ENCODE peak calls at places on chromosomes 6 and 20, in six cellular contexts. V, K, C, G, Y and B are unnamed samples.

GRCh38 chr6:89073014-89073620 is 7.4 kb upstream of the PNRC1 start:
- DNase-seq in V (no peak), K (no peak), Y (no peak), C (no peak), G (no peak), B (peak; percentile 93)

GRCh38 chr6:28982476-28983266 is 22.4 kb downstream of the ZNF311 start:
- DNase-seq in Y (no peak), K (no peak), C (peak; percentile 27), G (peak; percentile 71), V (no peak), B (peak; percentile 73)

GRCh38 chr6:88380083-88380482 is 213.9 kb upstream of the CNR1 start:
- DNase-seq in C (peak; percentile 15), Y (no peak), K (no peak), G (peak; percentile 90), V (peak; percentile 53), B (no peak)

GRCh38 chr20:54111460-54111859 is 41.1 kb upstream of the BCAS1 start:
- DNase-seq in V (no peak), C (no peak), G (no peak), Y (no peak), K (no peak), B (no peak)

GRCh38 chr20:57122481-57123138 is 143.8 kb downstream of the BMP7 start:
- DNase-seq in C (no peak), G (no peak), K (no peak), Y (no peak), V (no peak), B (no peak)

GRCh38 chr6:131949909-131950766 is 1.0 kb downstream of the CCN2 start:
- DNase-seq in C (peak; percentile 66), K (peak; percentile 71), V (peak; percentile 52), Y (no peak), G (peak; percentile 98), B (peak; percentile 88)

GRCh38 chr20:36352843-36353553 is 46.9 kb downstream of the DLGAP4 start:
- DNase-seq in V (no peak), Y (no peak), C (no peak), K (no peak), G (no peak), B (no peak)

GRCh38 chr6:72715119-72715518 is 93.3 kb downstream of the KCNQ5 start:
- DNase-seq in G (no peak), C (no peak), K (no peak), Y (no peak), V (no peak), B (no peak)

GRCh38 chr20:839015-839414 is 5.5 kb downstream of the FAM110A start:
- DNase-seq in V (no peak), G (no peak), K (no peak), Y (no peak), C (no peak), B (no peak)

DNA sequence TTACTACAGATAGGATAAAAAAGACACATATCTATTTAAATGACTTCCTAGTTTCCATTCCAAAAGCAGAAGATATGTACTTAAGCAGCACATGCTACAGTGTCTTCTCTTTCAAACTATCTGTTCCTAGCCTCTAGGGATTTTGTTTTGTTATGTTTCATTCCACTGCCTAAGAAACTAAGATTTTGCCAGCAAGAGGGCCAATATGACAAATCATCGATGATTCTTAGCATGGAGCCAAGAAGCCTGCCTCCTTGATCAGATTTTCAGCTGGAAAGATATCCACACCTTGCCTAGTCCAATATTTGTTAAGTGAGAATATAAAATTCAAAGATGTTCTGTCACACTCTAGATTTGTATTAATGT is 7.0 kb downstream of the SNX5 start:
- DNase-seq in K (no peak), C (no peak), Y (no peak), G (no peak), V (no peak), B (no peak)
- H3K27ac ChIP-seq in K (peak overlapping the region; percentile 27), C (no peak overlapping the region), Y (no peak overlapping the region), G (peak overlapping the region; percentile 22), V (no peak overlapping the region), B (peak overlapping the region; percentile 37)

DNA sequence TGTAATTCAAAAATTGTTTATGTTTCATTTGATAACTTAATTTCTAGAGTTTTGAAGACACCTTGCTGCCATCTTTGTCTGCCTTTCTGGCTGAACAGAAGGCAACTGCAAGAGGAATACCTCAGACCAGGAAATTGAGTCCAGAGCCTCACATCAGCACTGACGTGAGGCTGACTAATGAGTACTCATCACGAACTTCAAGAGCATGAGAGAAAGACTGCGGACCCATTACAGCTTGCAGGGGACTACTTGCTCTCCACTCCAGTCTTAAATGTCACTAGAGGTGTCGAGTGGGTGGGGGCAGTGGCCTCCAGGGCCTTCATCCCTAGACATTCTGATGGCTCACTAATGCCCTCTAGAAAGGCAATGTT is 109.5 kb upstream of the SSTR4 start:
- DNase-seq in G (peak; percentile 45), V (no peak), Y (no peak), C (no peak), K (no peak), B (no peak)
- H3K27ac ChIP-seq in G (no peak overlapping the region), V (no peak overlapping the region), Y (no peak overlapping the region), C (no peak overlapping the region), K (no peak overlapping the region), B (no peak overlapping the region)

GRCh38 chr6:31355540-31355988 is 1.4 kb downstream of the HLA-B start:
- DNase-seq in G (no peak), V (no peak), Y (no peak), K (no peak), C (no peak), B (no peak)
- H3K27ac ChIP-seq in G (no peak overlapping the region), V (no peak overlapping the region), Y (peak overlapping the region; percentile 99), K (peak overlapping the region; percentile 77), C (no peak overlapping the region), B (no peak overlapping the region)

GRCh38 chr20:32449890-32450401 is 91.8 kb downstream of the ASXL1 start:
- DNase-seq in C (no peak), G (no peak), K (no peak), Y (no peak), V (no peak), B (no peak)
- H3K27ac ChIP-seq in C (no peak overlapping the region), G (no peak overlapping the region), K (peak overlapping the region; percentile 40), Y (no peak overlapping the region), V (peak overlapping the region; percentile 98), B (peak overlapping the region; percentile 65)

GRCh38 chr20:34581341-34582189 is 23.0 kb downstream of the MAP1LC3A start:
- DNase-seq in V (no peak), Y (no peak), C (no peak), G (peak; percentile 17), K (no peak), B (peak; percentile 77)

GRCh38 chr20:34583524-34583923 is 25.0 kb downstream of the MAP1LC3A start:
- DNase-seq in C (no peak), G (no peak), V (no peak), K (no peak), Y (no peak), B (no peak)

GRCh38 chr20:34582911-34583310 is 24.4 kb downstream of the MAP1LC3A start:
- DNase-seq in V (no peak), C (no peak), K (no peak), Y (no peak), G (no peak), B (no peak)

GRCh38 chr20:34580588-34580940 is 22.0 kb downstream of the MAP1LC3A start:
- DNase-seq in G (no peak), K (no peak), C (no peak), Y (no peak), V (no peak), B (no peak)

DNA sequence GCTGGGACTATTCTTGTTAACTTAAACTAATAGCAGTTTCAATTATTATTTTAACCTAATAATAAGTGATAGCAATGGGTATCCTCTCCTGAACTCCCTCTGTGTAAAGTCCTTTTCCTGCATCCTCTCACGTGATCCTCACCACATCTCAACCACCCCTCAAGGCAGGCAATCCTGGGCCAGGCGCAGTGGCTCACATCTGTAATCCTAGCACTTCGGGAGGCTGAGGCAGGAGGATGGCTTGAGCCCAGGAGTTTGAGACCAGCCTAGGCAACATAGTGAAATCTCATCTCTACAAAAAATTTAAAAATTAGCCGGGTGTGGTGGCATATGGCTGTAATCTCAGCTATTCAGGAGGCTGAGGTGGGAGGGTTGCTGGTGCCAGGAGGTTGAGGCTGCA is 23.7 kb downstream of the MAP1LC3A start:
- DNase-seq in C (no peak), Y (no peak), G (no peak), K (no peak), V (no peak), B (no peak)
- H3K27ac ChIP-seq in C (no peak overlapping the region), Y (no peak overlapping the region), G (no peak overlapping the region), K (no peak overlapping the region), V (peak overlapping the region; percentile 90), B (no peak overlapping the region)

GRCh38 chr6:36820700-36821580 is 18.3 kb downstream of the CPNE5 start:
- DNase-seq in Y (no peak), G (peak; percentile 61), K (no peak), V (no peak), C (no peak), B (no peak)
- H3K27ac ChIP-seq in Y (peak overlapping the region; percentile 84), G (no peak overlapping the region), K (peak overlapping the region; percentile 59), V (no peak overlapping the region), C (no peak overlapping the region), B (no peak overlapping the region)

DNA sequence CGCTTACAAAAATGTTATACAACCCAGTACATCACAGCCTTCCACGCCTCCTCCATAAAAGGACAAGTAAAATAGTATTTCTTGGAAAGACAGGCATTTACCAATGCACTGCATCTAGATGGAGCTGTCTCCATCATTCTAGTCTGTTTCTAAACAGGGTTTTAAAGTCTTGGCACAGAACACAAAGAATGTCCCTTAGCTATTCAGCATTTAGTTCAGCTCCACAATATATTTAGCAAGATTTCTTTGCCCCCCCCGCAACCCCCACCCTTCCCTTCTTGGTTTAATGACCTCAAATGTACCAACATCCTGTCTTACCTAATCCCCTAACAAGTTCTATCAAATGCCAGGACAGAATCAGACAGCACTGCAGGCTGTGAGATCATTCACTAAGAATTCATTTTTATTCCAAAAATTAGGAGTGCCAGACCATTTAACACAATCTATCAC is 198.6 kb downstream of the BACH2 start:
- DNase-seq in C (peak; percentile 44), G (peak; percentile 35), K (peak; percentile 56), Y (no peak), V (no peak), B (peak; percentile 95)
- H3K27ac ChIP-seq in C (no peak overlapping the region), G (no peak overlapping the region), K (peak overlapping the region; percentile 88), Y (no peak overlapping the region), V (peak overlapping the region; percentile 40), B (no peak overlapping the region)